ENCODE peak calls at places on chromosomes 7 and 10, in five cellular contexts. Y, U, K, W and R are unnamed samples.

GRCh38 chr7:142629588-142630260 is 119.5 kb upstream of the PRSS1 start:
- DNase-seq in Y (no peak), U (no peak), K (no peak), W (no peak), R (no peak)

GRCh38 chr7:134891262-134892001 is 94.9 kb upstream of the AGBL3 start:
- DNase-seq in Y (no peak), U (peak; percentile 51), K (peak; percentile 61), W (peak; percentile 91), R (peak; percentile 75)

GRCh38 chr10:5527332-5528200 is 2.8 kb downstream of the CALML3 start:
- DNase-seq in Y (no peak), U (no peak), K (no peak), W (no peak), R (no peak)

GRCh38 chr10:124093076-124093773 is at the start of gene CHST15:
- DNase-seq in Y (no peak), U (no peak), K (peak; percentile 62), W (peak; percentile 76), R (no peak)

GRCh38 chr10:6050801-6051445 is 11.2 kb downstream of the IL2RA start:
- DNase-seq in Y (peak; percentile 96), U (no peak), K (peak; percentile 89), W (peak; percentile 80), R (no peak)

GRCh38 chr10:69329721-69330178 is 51.5 kb downstream of the HK1 start:
- DNase-seq in Y (no peak), U (no peak), K (no peak), W (no peak), R (no peak)

GRCh38 chr10:31761156-31761555 is 167.5 kb downstream of the ARHGAP12 start:
- DNase-seq in Y (no peak), U (no peak), K (no peak), W (no peak), R (no peak)

GRCh38 chr7:144606231-144606630 is 202.7 kb upstream of the NOBOX start:
- DNase-seq in Y (no peak), U (no peak), K (no peak), W (no peak), R (no peak)

GRCh38 chr7:98075801-98076200 is 30.9 kb upstream of the LMTK2 start:
- DNase-seq in Y (no peak), U (no peak), K (no peak), W (no peak), R (no peak)

GRCh38 chr7:134879815-134880475 is 100.5 kb downstream of the CALD1 start:
- DNase-seq in Y (no peak), U (no peak), K (no peak), W (no peak), R (no peak)

GRCh38 chr7:19928247-19928646 is 154.8 kb upstream of the TMEM196 start:
- DNase-seq in Y (no peak), U (no peak), K (no peak), W (no peak), R (no peak)

GRCh38 chr10:119700321-119700954 is 25.4 kb upstream of the INPP5F start:
- DNase-seq in Y (no peak), U (no peak), K (no peak), W (no peak), R (no peak)

GRCh38 chr7:95322874-95323273 is 1.5 kb downstream of the PON1 start:
- DNase-seq in Y (no peak), U (no peak), K (no peak), W (no peak), R (no peak)